ENCODE peak calls at places on chromosomes 7 and 10, in ten cellular contexts. V, G, D, L, F, U, H, J, P and O are unnamed samples.
A peak's percentile ranks its signal among the peaks of the same experiment; 100 is the strongest.

GRCh38 chr10:103845983-103846382 is 9.4 kb downstream of the SH3PXD2A start:
- DNase-seq in G (no peak), L (no peak), D (no peak), U (no peak), F (no peak), V (no peak), J (no peak), H (no peak), P (peak; percentile 58), O (peak; percentile 27)

GRCh38 chr10:60208676-60209269 is 180.9 kb downstream of the ANK3 start:
- DNase-seq in F (peak; percentile 35), J (no peak), P (peak; percentile 8), G (no peak), L (peak; percentile 63), D (no peak), U (no peak), H (peak; percentile 25), V (no peak), O (no peak)

GRCh38 chr7:31874631-31875374 is 187.8 kb downstream of the PPP1R17 start:
- DNase-seq in G (no peak), J (no peak), L (no peak), U (no peak), V (no peak), F (no peak), P (no peak), D (no peak), H (no peak), O (no peak)

GRCh38 chr7:27910341-27910740 is 170.4 kb downstream of the TAX1BP1 start:
- DNase-seq in F (peak; percentile 63), V (no peak), H (no peak), L (no peak), P (no peak), U (peak; percentile 87), J (no peak), D (no peak), G (peak; percentile 62), O (no peak)

GRCh38 chr7:4189151-4189570 is 492.9 kb upstream of the FOXK1 start:
- DNase-seq in G (no peak), P (no peak), L (peak; percentile 17), U (no peak), V (no peak), H (no peak), D (peak; percentile 82), F (peak; percentile 69), J (no peak), O (no peak)

GRCh38 chr10:88647216-88647615 is 17.0 kb upstream of the LIPF start:
- DNase-seq in H (no peak), P (no peak), V (no peak), L (no peak), G (no peak), J (no peak), D (no peak), F (no peak), U (no peak), O (no peak)

GRCh38 chr10:99084161-99084560 is 151.5 kb downstream of the HPSE2 start:
- DNase-seq in F (no peak), G (no peak), H (no peak), U (no peak), D (no peak), L (no peak), V (no peak), J (no peak), P (no peak), O (no peak)

GRCh38 chr10:42943025-42943818 is 133.6 kb upstream of the RET start:
- DNase-seq in H (no peak), P (no peak), D (no peak), L (no peak), U (no peak), V (no peak), J (no peak), F (no peak), G (no peak), O (no peak)

GRCh38 chr7:156795415-156795814 is 97.6 kb downstream of the LMBR1 start:
- DNase-seq in H (no peak), F (no peak), L (no peak), P (no peak), V (no peak), U (no peak), G (no peak), J (no peak), D (no peak), O (no peak)

GRCh38 chr7:95365151-95365550 is 31.0 kb downstream of the PON3 start:
- DNase-seq in F (peak; percentile 37), U (no peak), V (no peak), H (no peak), D (no peak), G (no peak), P (no peak), J (no peak), L (no peak), O (no peak)

GRCh38 chr10:62076872-62077271 is 175.4 kb downstream of the ARID5B start:
- DNase-seq in G (no peak), U (no peak), J (no peak), H (no peak), V (no peak), D (no peak), P (no peak), L (peak; percentile 31), F (peak; percentile 93), O (no peak)

GRCh38 chr7:73555411-73555982 is 2.0 kb downstream of the BCL7B start:
- DNase-seq in D (no peak), G (no peak), V (no peak), U (no peak), H (no peak), J (no peak), P (no peak), L (peak; percentile 16), F (no peak), O (no peak)

GRCh38 chr7:47232751-47233412 is 349.0 kb downstream of the TNS3 start:
- DNase-seq in H (no peak), P (no peak), U (no peak), L (no peak), J (no peak), G (no peak), F (peak; percentile 44), D (no peak), V (no peak), O (no peak)
- TF ChIP-seq CTCF in H (peak; percentile 25), P (no peak), U (peak; percentile 51), L (no peak), J (no peak), G (peak; percentile 19), F (peak; percentile 12), D (peak; percentile 67), V (no peak), O (no peak)

DNA sequence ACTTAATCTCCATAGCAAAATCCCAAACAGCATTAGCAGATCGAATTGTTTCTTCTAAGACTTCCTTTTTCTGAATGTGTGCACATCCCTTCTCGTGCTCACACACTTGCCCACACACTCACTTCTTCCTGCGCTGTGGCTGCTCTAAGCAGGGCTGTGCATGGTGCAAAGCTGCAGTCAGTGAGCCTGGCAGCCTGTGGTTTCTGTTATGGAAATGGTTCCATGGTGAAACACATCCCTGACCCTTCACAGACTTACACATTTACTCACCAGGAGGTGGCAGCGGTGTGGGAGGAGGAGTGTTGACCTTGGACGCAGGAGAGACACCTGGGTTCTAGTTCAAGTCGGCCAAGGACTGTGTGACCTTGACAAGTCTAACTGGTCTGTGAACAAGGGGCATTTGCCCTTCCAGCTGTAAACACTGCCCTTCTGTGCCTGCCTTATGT is 24.9 kb downstream of the MTURN start:
- DNase-seq in D (no peak), F (peak; percentile 45), L (peak; percentile 22), G (peak; percentile 38), P (no peak), J (no peak), V (no peak), H (no peak), U (peak; percentile 72), O (no peak)
- TF ChIP-seq CTCF in D (peak; percentile 17), F (peak; percentile 32), L (peak; percentile 20), G (peak; percentile 55), P (no peak), J (peak; percentile 22), V (peak; percentile 19), H (peak; percentile 37), U (peak; percentile 56), O (no peak)

DNA sequence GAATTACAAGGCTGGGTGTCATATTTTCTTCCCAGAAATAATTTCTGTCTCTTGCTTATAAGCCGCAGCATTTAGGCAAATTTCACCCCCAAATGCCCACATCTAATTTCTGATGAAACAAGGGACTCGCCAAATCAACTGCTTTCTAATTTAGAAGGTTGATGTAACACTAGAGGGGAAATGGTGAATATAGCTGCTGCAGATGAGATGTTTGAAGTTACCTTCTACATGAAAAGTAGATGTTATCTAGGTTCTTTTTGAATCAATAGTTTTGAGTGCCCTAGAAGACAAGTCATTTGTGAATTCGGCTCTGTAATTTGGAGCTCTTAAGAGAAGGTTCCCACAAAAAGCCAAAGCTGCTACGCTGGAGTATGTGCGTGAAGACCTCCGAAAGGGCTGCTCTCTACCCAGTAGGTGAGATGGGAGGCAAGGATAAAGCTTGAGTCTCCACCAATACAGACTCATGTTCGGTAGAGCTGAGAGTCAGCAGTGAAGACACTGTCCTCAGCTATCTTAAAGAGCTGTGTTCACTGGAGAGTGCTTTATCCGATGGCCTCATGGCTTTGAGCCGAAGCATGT is 99.5 kb downstream of the FANK1 start:
- DNase-seq in P (no peak), U (no peak), H (no peak), G (no peak), J (no peak), D (no peak), L (no peak), F (no peak), V (no peak), O (no peak)
- TF ChIP-seq CTCF in P (no peak), U (no peak), H (no peak), G (no peak), J (no peak), D (no peak), L (no peak), F (no peak), V (no peak), O (no peak)

GRCh38 chr7:132575987-132576722 is at the start of gene PLXNA4:
- DNase-seq in L (peak; percentile 22), F (peak; percentile 26), D (no peak), H (no peak), J (peak; percentile 14), U (peak; percentile 78), V (no peak), P (no peak), G (no peak), O (no peak)

GRCh38 chr7:132573237-132573636 is 3.0 kb downstream of the PLXNA4 start:
- DNase-seq in F (no peak), G (no peak), P (no peak), H (no peak), V (no peak), J (no peak), D (no peak), L (no peak), U (no peak), O (no peak)

GRCh38 chr7:132576723-132577089 is 436 bp upstream of the PLXNA4 start:
- DNase-seq in H (no peak), J (no peak), D (no peak), V (no peak), L (no peak), F (no peak), U (no peak), P (no peak), G (no peak), O (no peak)

GRCh38 chr7:132574281-132574680 is 2.0 kb downstream of the PLXNA4 start:
- DNase-seq in G (no peak), V (no peak), H (no peak), J (no peak), U (no peak), D (no peak), L (no peak), P (no peak), F (no peak), O (no peak)

GRCh38 chr7:132575336-132575986 is 809 bp downstream of the PLXNA4 start:
- DNase-seq in F (peak; percentile 76), J (peak; percentile 25), U (peak; percentile 83), G (peak; percentile 83), H (no peak), L (peak; percentile 76), D (peak; percentile 71), V (no peak), P (peak; percentile 36), O (no peak)
- TF ChIP-seq CTCF in F (peak; percentile 36), J (no peak), U (peak; percentile 38), G (peak; percentile 58), H (no peak), L (peak; percentile 4), D (peak; percentile 34), V (no peak), P (no peak), O (no peak)